ENCODE peak calls at places on chromosomes 7 and 10, in six cellular contexts. One of them, this sample, is unnamed.

GRCh38 chr7:114789161-114789560 is 132.7 kb upstream of the MDFIC start:
- DNase-seq in stimulated activated CD4-positive, alpha-beta T cell treated with anti-CD3 and anti-CD28 coated beads, Interleukin-1b, Interleukin-23, amount 100 ng/mL, for 48 hours: no peak
- DNase-seq in endothelial cell: no peak
- DNase-seq in hepatocyte: no peak
- DNase-seq in iPS DF 19.7: no peak
- DNase-seq in T-helper 17 cell: no peak
- DNase-seq in this sample: no peak

GRCh38 chr7:68706291-68706690 is 892.0 kb upstream of the AUTS2 start:
- DNase-seq in stimulated activated CD4-positive, alpha-beta T cell treated with anti-CD3 and anti-CD28 coated beads, Interleukin-1b, Interleukin-23, amount 100 ng/mL, for 48 hours: no peak
- DNase-seq in endothelial cell: no peak
- DNase-seq in hepatocyte: no peak
- DNase-seq in iPS DF 19.7: no peak
- DNase-seq in T-helper 17 cell: no peak
- DNase-seq in this sample: peak; percentile 99

GRCh38 chr10:85920311-85920710 is 446.3 kb downstream of the GRID1 start:
- DNase-seq in stimulated activated CD4-positive, alpha-beta T cell treated with anti-CD3 and anti-CD28 coated beads, Interleukin-1b, Interleukin-23, amount 100 ng/mL, for 48 hours: no peak
- DNase-seq in endothelial cell: no peak
- DNase-seq in hepatocyte: no peak
- DNase-seq in iPS DF 19.7: no peak
- DNase-seq in T-helper 17 cell: no peak
- DNase-seq in this sample: no peak

GRCh38 chr10:122277737-122278136 is 6.6 kb downstream of the BTBD16 start:
- DNase-seq in stimulated activated CD4-positive, alpha-beta T cell treated with anti-CD3 and anti-CD28 coated beads, Interleukin-1b, Interleukin-23, amount 100 ng/mL, for 48 hours: no peak
- DNase-seq in endothelial cell: no peak
- DNase-seq in hepatocyte: no peak
- DNase-seq in iPS DF 19.7: no peak
- DNase-seq in T-helper 17 cell: no peak
- DNase-seq in this sample: no peak

GRCh38 chr7:7122701-7123281 is 59.6 kb upstream of the C1GALT1 start:
- DNase-seq in stimulated activated CD4-positive, alpha-beta T cell treated with anti-CD3 and anti-CD28 coated beads, Interleukin-1b, Interleukin-23, amount 100 ng/mL, for 48 hours: no peak
- DNase-seq in endothelial cell: no peak
- DNase-seq in hepatocyte: no peak
- DNase-seq in iPS DF 19.7: no peak
- DNase-seq in T-helper 17 cell: no peak
- DNase-seq in this sample: no peak

GRCh38 chr7:104971290-104972071 is 42.5 kb upstream of the KMT2E start:
- DNase-seq in stimulated activated CD4-positive, alpha-beta T cell treated with anti-CD3 and anti-CD28 coated beads, Interleukin-1b, Interleukin-23, amount 100 ng/mL, for 48 hours: no peak
- DNase-seq in endothelial cell: no peak
- DNase-seq in hepatocyte: peak; percentile 33
- DNase-seq in iPS DF 19.7: no peak
- DNase-seq in T-helper 17 cell: no peak
- DNase-seq in this sample: no peak

GRCh38 chr7:106045592-106045991 is 66.5 kb downstream of the SYPL1 start:
- DNase-seq in stimulated activated CD4-positive, alpha-beta T cell treated with anti-CD3 and anti-CD28 coated beads, Interleukin-1b, Interleukin-23, amount 100 ng/mL, for 48 hours: no peak
- DNase-seq in endothelial cell: no peak
- DNase-seq in hepatocyte: no peak
- DNase-seq in iPS DF 19.7: no peak
- DNase-seq in T-helper 17 cell: no peak
- DNase-seq in this sample: no peak

GRCh38 chr10:48444266-48444665 is 137.8 kb downstream of the MAPK8 start:
- DNase-seq in stimulated activated CD4-positive, alpha-beta T cell treated with anti-CD3 and anti-CD28 coated beads, Interleukin-1b, Interleukin-23, amount 100 ng/mL, for 48 hours: no peak
- DNase-seq in endothelial cell: no peak
- DNase-seq in hepatocyte: peak; percentile 23
- DNase-seq in iPS DF 19.7: peak; percentile 30
- DNase-seq in T-helper 17 cell: no peak
- DNase-seq in this sample: no peak

GRCh38 chr7:5591547-5591899 is 167.9 kb upstream of the TNRC18 start:
- DNase-seq in stimulated activated CD4-positive, alpha-beta T cell treated with anti-CD3 and anti-CD28 coated beads, Interleukin-1b, Interleukin-23, amount 100 ng/mL, for 48 hours: no peak
- DNase-seq in endothelial cell: peak; percentile 71
- DNase-seq in hepatocyte: peak; percentile 36
- DNase-seq in iPS DF 19.7: no peak
- DNase-seq in T-helper 17 cell: no peak
- DNase-seq in this sample: peak; percentile 96

GRCh38 chr10:79241990-79242619 is 105.2 kb upstream of the PPIF start:
- DNase-seq in stimulated activated CD4-positive, alpha-beta T cell treated with anti-CD3 and anti-CD28 coated beads, Interleukin-1b, Interleukin-23, amount 100 ng/mL, for 48 hours: peak; percentile 76
- DNase-seq in endothelial cell: peak; percentile 73
- DNase-seq in hepatocyte: peak; percentile 80
- DNase-seq in iPS DF 19.7: no peak
- DNase-seq in T-helper 17 cell: peak; percentile 37
- DNase-seq in this sample: no peak

GRCh38 chr10:32377458-32378370 is 30.8 kb upstream of the EPC1 start:
- DNase-seq in stimulated activated CD4-positive, alpha-beta T cell treated with anti-CD3 and anti-CD28 coated beads, Interleukin-1b, Interleukin-23, amount 100 ng/mL, for 48 hours: peak; percentile 18
- DNase-seq in endothelial cell: no peak
- DNase-seq in hepatocyte: peak; percentile 32
- DNase-seq in iPS DF 19.7: no peak
- DNase-seq in T-helper 17 cell: no peak
- DNase-seq in this sample: peak; percentile 35

GRCh38 chr10:5775705-5776104 is 37.5 kb downstream of the GDI2 start:
- DNase-seq in stimulated activated CD4-positive, alpha-beta T cell treated with anti-CD3 and anti-CD28 coated beads, Interleukin-1b, Interleukin-23, amount 100 ng/mL, for 48 hours: peak; percentile 84
- DNase-seq in endothelial cell: no peak
- DNase-seq in hepatocyte: no peak
- DNase-seq in iPS DF 19.7: no peak
- DNase-seq in T-helper 17 cell: peak; percentile 59
- DNase-seq in this sample: no peak

This sample was measured in PC-9.